ENCODE peak calls at places on chromosomes 5 and 9, in seven cellular contexts. Z is transverse colon, R is bronchial epithelial cell, X is heart right ventricle, O is tibial artery, J is Peyer's patch, H is gastrocnemius medialis. B is an unnamed sample.

GRCh38 chr5:62460578-62460983 is 48.0 kb downstream of the IPO11 start:
- DNase-seq in J (no peak), O (no peak), H (no peak), Z (no peak), X (no peak), R (peak), B (no peak)

GRCh38 chr9:16281707-16282106 is 588.8 kb downstream of the BNC2 start:
- DNase-seq in J (no peak), X (no peak), Z (no peak), R (peak), H (no peak), O (no peak), B (no peak)

GRCh38 chr5:55063899-55064298 is 38.5 kb upstream of the GZMA start:
- DNase-seq in O (no peak), H (no peak), J (no peak), X (no peak), Z (no peak), R (no peak), B (no peak)

GRCh38 chr5:474826-475661 is 32.1 kb downstream of the EXOC3 start:
- DNase-seq in R (no peak), J (peak), H (no peak), Z (no peak), O (peak), X (peak), B (peak)

GRCh38 chr9:93190133-93190525 is 6.2 kb downstream of the WNK2 start:
- DNase-seq in Z (no peak), J (no peak), H (no peak), X (no peak), O (no peak), R (no peak), B (no peak)

GRCh38 chr9:131805803-131806202 is 65.9 kb upstream of the RAPGEF1 start:
- DNase-seq in R (no peak), O (no peak), X (no peak), J (no peak), Z (no peak), H (no peak), B (no peak)

GRCh38 chr5:112738180-112738560 is 485 bp downstream of the APC start:
- DNase-seq in J (no peak), O (no peak), R (no peak), H (no peak), Z (no peak), X (no peak), B (no peak)

GRCh38 chr5:132257131-132258101 is at the start of gene PDLIM4:
- DNase-seq in Z (peak), X (peak), J (peak), H (no peak), R (no peak), O (peak), B (peak)

GRCh38 chr5:6750951-6751685 is 37.9 kb downstream of the TENT4A start:
- DNase-seq in Z (no peak), H (no peak), O (peak), J (peak), X (no peak), R (no peak), B (no peak)

GRCh38 chr5:139566611-139567010 is 5.5 kb downstream of the UBE2D2 start:
- DNase-seq in X (no peak), H (no peak), J (no peak), Z (no peak), O (no peak), R (no peak), B (no peak)

GRCh38 chr5:33310471-33310870 is 130.3 kb upstream of the TARS1 start:
- DNase-seq in J (no peak), H (no peak), O (no peak), X (no peak), Z (no peak), R (peak), B (no peak)

GRCh38 chr5:66459728-66460127 is 136.5 kb upstream of the MAST4 start:
- DNase-seq in X (no peak), Z (no peak), H (no peak), J (no peak), O (no peak), R (no peak), B (no peak)

GRCh38 chr5:13356226-13356625 is 588.3 kb downstream of the DNAH5 start:
- DNase-seq in J (no peak), Z (no peak), R (no peak), X (no peak), H (no peak), O (no peak), B (no peak)

GRCh38 chr5:13354611-13355010 is 589.9 kb downstream of the DNAH5 start:
- DNase-seq in O (no peak), Z (no peak), J (no peak), X (no peak), R (peak), H (no peak), B (no peak)

GRCh38 chr5:13359326-13359725 is 585.2 kb downstream of the DNAH5 start:
- DNase-seq in X (no peak), O (no peak), Z (no peak), J (no peak), H (no peak), R (peak), B (no peak)

DNA sequence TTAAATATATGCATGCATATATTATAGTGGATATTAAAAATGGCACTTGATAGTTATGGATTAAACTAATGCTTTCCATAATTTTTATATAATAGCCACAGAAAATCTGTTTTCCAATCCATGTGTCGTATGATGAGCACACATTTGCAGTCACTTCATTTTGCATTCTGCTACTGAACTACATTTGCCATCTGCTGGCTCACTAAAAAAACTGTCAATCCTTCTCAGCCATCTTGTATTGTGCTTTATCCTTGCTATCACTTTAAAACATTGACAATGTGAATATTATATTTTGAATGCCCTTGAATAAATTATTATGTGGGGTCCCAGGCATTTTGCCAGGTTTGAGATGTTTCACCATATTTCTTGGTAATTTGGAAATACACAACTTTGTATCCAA is 586.6 kb downstream of the DNAH5 start:
- DNase-seq in X (no peak), R (no peak), H (no peak), Z (no peak), J (no peak), O (no peak), B (no peak)
- TF ChIP-seq CTCF in X (no peak), R (no peak), H (no peak), Z (no peak), J (no peak), O (no peak), B (no peak)

GRCh38 chr5:171562822-171563221 is 143.4 kb downstream of the FGF18 start:
- DNase-seq in J (no peak), Z (no peak), R (peak), H (no peak), X (no peak), O (no peak), B (no peak)
- TF ChIP-seq CTCF in J (no peak), Z (no peak), R (no peak), H (no peak), X (no peak), O (no peak), B (no peak)

GRCh38 chr9:25678147-25678666 is at the start of gene TUSC1:
- DNase-seq in R (peak), H (peak), J (peak), Z (peak), O (peak), X (peak), B (no peak)
- TF ChIP-seq CTCF in R (no peak), H (no peak), J (no peak), Z (peak), O (peak), X (no peak), B (no peak)

GRCh38 chr9:127697575-127697974 is 9.2 kb upstream of the CFAP157 start:
- DNase-seq in Z (no peak), H (no peak), R (no peak), X (no peak), J (no peak), O (no peak), B (no peak)

GRCh38 chr9:127698386-127698785 is 8.4 kb upstream of the CFAP157 start:
- DNase-seq in J (no peak), X (no peak), R (no peak), O (no peak), H (no peak), Z (no peak), B (no peak)

GRCh38 chr9:127700594-127701255 is 6.1 kb upstream of the CFAP157 start:
- DNase-seq in J (no peak), R (no peak), H (no peak), Z (no peak), O (no peak), X (no peak), B (no peak)

GRCh38 chr9:127700140-127700539 is 6.6 kb upstream of the CFAP157 start:
- DNase-seq in O (no peak), H (no peak), X (no peak), Z (no peak), R (no peak), J (no peak), B (no peak)

GRCh38 chr9:127698985-127699670 is 7.7 kb upstream of the CFAP157 start:
- DNase-seq in X (peak), Z (peak), H (peak), R (peak), J (peak), O (peak), B (peak)
- TF ChIP-seq CTCF in X (no peak), Z (peak), H (peak), R (peak), J (peak), O (peak), B (peak)

GRCh38 chr9:38017149-38017884 is 51.7 kb downstream of the SHB start:
- DNase-seq in X (peak), R (peak), O (peak), J (no peak), H (peak), Z (no peak), B (no peak)
- TF ChIP-seq CTCF in X (peak), R (peak), O (peak), J (no peak), H (peak), Z (no peak), B (no peak)

DNA sequence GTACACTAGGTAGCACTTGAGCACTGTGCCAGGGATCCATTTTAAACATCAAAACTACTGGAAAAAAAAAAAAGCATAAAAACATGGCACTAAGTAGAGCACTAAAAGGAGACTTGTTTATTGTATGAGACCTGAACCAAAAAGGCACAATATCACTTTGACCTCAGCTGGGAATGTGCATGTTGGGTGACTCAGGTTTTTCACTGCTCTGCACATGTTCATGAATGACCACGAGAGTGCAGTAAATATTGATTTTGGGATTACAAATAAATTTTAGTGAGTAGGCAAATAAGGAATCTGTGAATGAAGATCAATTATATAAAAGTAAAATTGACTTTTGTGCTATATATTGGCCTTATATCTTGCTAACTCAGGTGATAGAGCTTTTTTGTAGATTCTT is 11.8 kb downstream of the RMI1 start:
- DNase-seq in R (peak), H (no peak), Z (no peak), J (no peak), X (no peak), O (no peak), B (no peak)
- TF ChIP-seq CTCF in R (peak), H (no peak), Z (peak), J (no peak), X (no peak), O (no peak), B (no peak)